ENCODE peak calls at places on chromosomes 5 and 9, in four cellular contexts. O, R, X and B are unnamed samples.

GRCh38 chr5:138649775-138650174 is 74.6 kb upstream of the HSPA9 start:
- DNase-seq in O (no peak), R (no peak), X (no peak), B (no peak)

GRCh38 chr9:4844439-4844838 is 51.7 kb downstream of the RCL1 start:
- DNase-seq in O (no peak), R (no peak), X (no peak), B (no peak)

GRCh38 chr9:9003184-9003583 is 1203.6 kb upstream of the DMAC1 start:
- DNase-seq in O (no peak), R (no peak), X (no peak), B (no peak)

GRCh38 chr5:80254767-80255424 is 952 bp downstream of the SERINC5 start:
- DNase-seq in O (no peak), R (no peak), X (peak), B (peak)

GRCh38 chr5:32421075-32421474 is 23.5 kb downstream of the ZFR start:
- DNase-seq in O (no peak), R (no peak), X (no peak), B (no peak)

GRCh38 chr9:2745560-2746380 is 28.5 kb downstream of the KCNV2 start:
- DNase-seq in O (no peak), R (no peak), X (no peak), B (no peak)

GRCh38 chr5:172910828-172911627 is 48.2 kb upstream of the RPL26L1 start:
- DNase-seq in O (peak), R (peak), X (peak), B (peak)

GRCh38 chr9:78383130-78383529 is 86.2 kb downstream of the PSAT1 start:
- DNase-seq in O (no peak), R (no peak), X (no peak), B (peak)

GRCh38 chr5:25128606-25129005 is 483.8 kb upstream of the CDH10 start:
- DNase-seq in O (no peak), R (no peak), X (no peak), B (no peak)

GRCh38 chr9:83708515-83709158 is 879 bp upstream of the UBQLN1 start:
- DNase-seq in O (no peak), R (peak), X (peak), B (peak)

GRCh38 chr5:56871755-56872154 is 37.6 kb upstream of the SETD9 start:
- DNase-seq in O (no peak), R (no peak), X (no peak), B (no peak)

GRCh38 chr9:86795861-86796497 is 151.3 kb downstream of the GAS1 start:
- DNase-seq in O (no peak), R (no peak), X (no peak), B (peak)

GRCh38 chr9:127562271-127562780 is 49.8 kb upstream of the STXBP1 start:
- DNase-seq in O (no peak), R (no peak), X (no peak), B (no peak)

DNA sequence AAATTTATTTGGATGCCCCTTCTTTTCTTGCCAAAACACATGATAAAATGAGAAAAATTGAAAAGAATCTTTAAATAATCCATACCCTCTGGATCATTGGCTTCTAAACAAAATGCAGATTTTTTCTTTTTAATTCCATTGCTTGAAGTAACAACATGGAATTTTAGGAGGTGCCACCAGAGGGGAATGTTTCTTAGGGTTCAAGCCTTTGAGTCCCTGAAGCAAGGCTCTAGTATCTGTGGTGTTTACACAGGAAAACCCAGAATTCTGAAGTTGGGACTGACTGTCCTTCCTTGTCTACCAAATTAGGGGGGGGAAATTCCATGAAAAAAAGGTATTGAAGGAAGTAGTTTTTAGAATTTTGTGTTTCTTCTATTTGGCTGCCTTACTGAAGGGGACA is 69.4 kb downstream of the LMNB1 start:
- DNase-seq in O (no peak), R (no peak), X (no peak), B (peak)
- TF ChIP-seq CTCF in O (no peak), R (peak), X (no peak), B (peak)

GRCh38 chr5:59300930-59301329 is 592.6 kb downstream of the PDE4D start:
- DNase-seq in O (no peak), R (no peak), X (no peak), B (no peak)
- TF ChIP-seq CTCF in O (no peak), R (no peak), X (no peak), B (no peak)

DNA sequence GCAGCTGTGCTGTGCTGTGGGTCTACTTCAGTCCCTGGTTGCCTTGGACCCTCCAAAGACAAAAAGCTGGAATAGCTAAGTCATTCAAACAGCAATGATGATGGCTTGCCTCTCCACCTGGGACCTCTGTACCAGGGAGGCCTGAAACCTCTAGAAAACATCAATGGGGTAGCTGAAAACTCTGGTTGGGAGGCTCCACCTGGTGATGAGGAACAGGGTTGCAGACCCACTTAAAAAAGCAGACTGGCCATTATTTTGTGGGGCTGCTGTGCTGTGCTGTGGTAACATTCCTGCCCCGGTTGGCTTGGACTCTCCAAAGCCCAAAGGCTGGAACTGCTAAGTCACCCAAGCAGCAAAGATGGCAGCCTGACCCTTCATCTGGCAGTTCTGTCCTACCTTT is 839.3 kb upstream of the ARRDC3 start:
- DNase-seq in O (no peak), R (no peak), X (peak), B (no peak)
- TF ChIP-seq CTCF in O (no peak), R (peak), X (no peak), B (peak)

GRCh38 chr5:141952030-141952429 is 6.0 kb downstream of the PCDH12 start:
- DNase-seq in O (no peak), R (no peak), X (peak), B (no peak)

GRCh38 chr5:141950207-141951005 is 7.6 kb downstream of the PCDH12 start:
- DNase-seq in O (no peak), R (no peak), X (peak), B (no peak)

GRCh38 chr5:141948812-141949211 is 9.2 kb downstream of the PCDH12 start:
- DNase-seq in O (no peak), R (no peak), X (no peak), B (no peak)

GRCh38 chr5:141954193-141954592 is 3.8 kb downstream of the PCDH12 start:
- DNase-seq in O (no peak), R (no peak), X (peak), B (no peak)

DNA sequence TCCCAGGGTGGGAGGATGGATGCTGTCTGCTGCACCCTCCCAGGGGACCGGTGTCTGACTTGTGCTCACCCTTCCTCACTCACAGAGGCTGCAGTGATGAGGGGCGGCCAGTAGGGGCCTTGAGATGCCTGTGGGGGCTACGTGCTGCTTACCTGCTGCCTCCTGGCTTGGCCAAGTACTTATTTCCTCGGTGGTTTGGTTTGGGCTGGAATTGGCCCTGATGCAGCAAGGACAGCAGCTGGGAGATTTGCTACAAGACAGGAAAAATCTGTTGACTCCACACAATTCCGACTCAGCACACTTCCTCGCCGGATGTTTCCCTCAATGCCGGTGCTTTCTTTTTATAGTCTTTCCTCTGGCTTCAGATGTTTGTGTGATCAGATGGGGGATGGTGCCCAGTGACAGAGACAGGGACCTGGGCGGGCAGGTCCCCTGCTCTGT is 6.6 kb downstream of the PCDH12 start:
- DNase-seq in O (no peak), R (no peak), X (peak), B (no peak)
- TF ChIP-seq CTCF in O (peak), R (peak), X (no peak), B (peak)

GRCh38 chr9:97487107-97487506 is 14.4 kb upstream of the TMOD1 start:
- DNase-seq in O (no peak), R (no peak), X (no peak), B (peak)
- TF ChIP-seq CTCF in O (peak), R (peak), X (no peak), B (peak)